ENCODE peak calls at places on chromosomes 16 and 17, in eight cellular contexts. One of them, this sample, is unnamed.

GRCh38 chr17:73841431-73842060 is 197.3 kb upstream of the SDK2 start:
- DNase-seq in heart left ventricle: no peak
- DNase-seq in transverse colon: peak
- DNase-seq in H54: no peak
- DNase-seq in body of pancreas: no peak
- DNase-seq in suprapubic skin: no peak
- DNase-seq in NB4: peak
- DNase-seq in uterus: no peak
- DNase-seq in this sample: no peak

GRCh38 chr17:50307654-50308053 is 33.4 kb downstream of the TMEM92 start:
- DNase-seq in heart left ventricle: no peak
- DNase-seq in transverse colon: no peak
- DNase-seq in H54: no peak
- DNase-seq in body of pancreas: peak
- DNase-seq in suprapubic skin: no peak
- DNase-seq in NB4: no peak
- DNase-seq in uterus: no peak
- DNase-seq in this sample: no peak

GRCh38 chr16:47574091-47575054 is 113.2 kb downstream of the PHKB start:
- DNase-seq in heart left ventricle: no peak
- DNase-seq in transverse colon: no peak
- DNase-seq in H54: no peak
- DNase-seq in body of pancreas: no peak
- DNase-seq in suprapubic skin: no peak
- DNase-seq in NB4: peak
- DNase-seq in uterus: no peak
- DNase-seq in this sample: no peak

GRCh38 chr17:43018008-43018853 is 4.0 kb downstream of the VAT1 start:
- DNase-seq in heart left ventricle: no peak
- DNase-seq in transverse colon: no peak
- DNase-seq in H54: no peak
- DNase-seq in body of pancreas: peak
- DNase-seq in suprapubic skin: no peak
- DNase-seq in NB4: peak
- DNase-seq in uterus: no peak
- DNase-seq in this sample: no peak

GRCh38 chr17:41786227-41787020 is at the start of gene JUP:
- DNase-seq in heart left ventricle: peak
- DNase-seq in transverse colon: peak
- DNase-seq in H54: peak
- DNase-seq in body of pancreas: peak
- DNase-seq in suprapubic skin: peak
- DNase-seq in NB4: peak
- DNase-seq in uterus: peak
- DNase-seq in this sample: peak

GRCh38 chr16:4737545-4737944 is 3.2 kb downstream of the DNAAF8 start:
- DNase-seq in heart left ventricle: no peak
- DNase-seq in transverse colon: no peak
- DNase-seq in H54: no peak
- DNase-seq in body of pancreas: no peak
- DNase-seq in suprapubic skin: no peak
- DNase-seq in NB4: no peak
- DNase-seq in uterus: no peak
- DNase-seq in this sample: no peak

GRCh38 chr16:50316102-50316847 is 49.9 kb downstream of the ADCY7 start:
- DNase-seq in heart left ventricle: no peak
- DNase-seq in transverse colon: no peak
- DNase-seq in H54: no peak
- DNase-seq in body of pancreas: no peak
- DNase-seq in suprapubic skin: no peak
- DNase-seq in NB4: no peak
- DNase-seq in uterus: no peak
- DNase-seq in this sample: no peak

GRCh38 chr17:52049051-52049450 is 109.5 kb downstream of the CA10 start:
- DNase-seq in heart left ventricle: no peak
- DNase-seq in transverse colon: no peak
- DNase-seq in H54: no peak
- DNase-seq in body of pancreas: no peak
- DNase-seq in suprapubic skin: no peak
- DNase-seq in NB4: no peak
- DNase-seq in uterus: no peak
- DNase-seq in this sample: no peak

GRCh38 chr17:80389011-80389995 is 25.7 kb upstream of the ENDOV start:
- DNase-seq in heart left ventricle: no peak
- DNase-seq in transverse colon: no peak
- DNase-seq in H54: no peak
- DNase-seq in body of pancreas: no peak
- DNase-seq in suprapubic skin: no peak
- DNase-seq in NB4: no peak
- DNase-seq in uterus: no peak
- DNase-seq in this sample: peak

GRCh38 chr17:41284043-41284442 is 8.5 kb downstream of the KRTAP9-7 start:
- DNase-seq in heart left ventricle: no peak
- DNase-seq in transverse colon: no peak
- DNase-seq in H54: no peak
- DNase-seq in body of pancreas: no peak
- DNase-seq in suprapubic skin: no peak
- DNase-seq in NB4: no peak
- DNase-seq in uterus: no peak
- DNase-seq in this sample: no peak

GRCh38 chr17:52136173-52136572 is 22.3 kb downstream of the CA10 start:
- DNase-seq in heart left ventricle: no peak
- DNase-seq in transverse colon: no peak
- DNase-seq in H54: no peak
- DNase-seq in body of pancreas: no peak
- DNase-seq in suprapubic skin: no peak
- DNase-seq in NB4: no peak
- DNase-seq in uterus: no peak
- DNase-seq in this sample: no peak

GRCh38 chr17:17073627-17074521 is 31.6 kb downstream of the MPRIP start:
- DNase-seq in heart left ventricle: peak
- DNase-seq in transverse colon: no peak
- DNase-seq in H54: no peak
- DNase-seq in body of pancreas: no peak
- DNase-seq in suprapubic skin: no peak
- DNase-seq in NB4: no peak
- DNase-seq in uterus: peak
- DNase-seq in this sample: no peak

GRCh38 chr17:13287226-13287625 is 269.4 kb upstream of the ELAC2 start:
- DNase-seq in heart left ventricle: no peak
- DNase-seq in transverse colon: no peak
- DNase-seq in H54: no peak
- DNase-seq in body of pancreas: no peak
- DNase-seq in suprapubic skin: no peak
- DNase-seq in NB4: no peak
- DNase-seq in uterus: no peak
- DNase-seq in this sample: no peak

GRCh38 chr17:35192708-35193107 is 1.5 kb downstream of the SLC35G3 start:
- DNase-seq in heart left ventricle: no peak
- DNase-seq in transverse colon: no peak
- DNase-seq in H54: no peak
- DNase-seq in body of pancreas: no peak
- DNase-seq in suprapubic skin: no peak
- DNase-seq in NB4: no peak
- DNase-seq in uterus: no peak
- DNase-seq in this sample: no peak

GRCh38 chr16:10558305-10558704 is 22.1 kb downstream of the EMP2 start:
- DNase-seq in heart left ventricle: no peak
- DNase-seq in transverse colon: no peak
- DNase-seq in H54: no peak
- DNase-seq in body of pancreas: no peak
- DNase-seq in suprapubic skin: no peak
- DNase-seq in NB4: no peak
- DNase-seq in uterus: no peak
- DNase-seq in this sample: no peak

GRCh38 chr17:42873321-42873720 is 22.3 kb downstream of the AOC3 start:
- DNase-seq in heart left ventricle: peak
- DNase-seq in transverse colon: no peak
- DNase-seq in H54: no peak
- DNase-seq in body of pancreas: no peak
- DNase-seq in suprapubic skin: no peak
- DNase-seq in NB4: no peak
- DNase-seq in uterus: no peak
- DNase-seq in this sample: no peak

GRCh38 chr16:11084484-11085024 is 140.2 kb downstream of the CLEC16A start:
- DNase-seq in heart left ventricle: no peak
- DNase-seq in transverse colon: no peak
- DNase-seq in H54: no peak
- DNase-seq in body of pancreas: no peak
- DNase-seq in suprapubic skin: no peak
- DNase-seq in NB4: no peak
- DNase-seq in uterus: peak
- DNase-seq in this sample: no peak

GRCh38 chr16:21663889-21664647 is at the start of gene OTOA:
- DNase-seq in heart left ventricle: no peak
- DNase-seq in transverse colon: peak
- DNase-seq in H54: no peak
- DNase-seq in body of pancreas: no peak
- DNase-seq in suprapubic skin: peak
- DNase-seq in NB4: no peak
- DNase-seq in uterus: no peak
- DNase-seq in this sample: no peak

GRCh38 chr17:12664894-12665262 is 812 bp upstream of the MYOCD start:
- DNase-seq in heart left ventricle: no peak
- DNase-seq in transverse colon: no peak
- DNase-seq in H54: no peak
- DNase-seq in body of pancreas: no peak
- DNase-seq in suprapubic skin: no peak
- DNase-seq in NB4: no peak
- DNase-seq in uterus: no peak
- DNase-seq in this sample: no peak

GRCh38 chr16:84369938-84370627 is 1.7 kb downstream of the ATP2C2 start:
- DNase-seq in heart left ventricle: no peak
- DNase-seq in transverse colon: peak
- DNase-seq in H54: no peak
- DNase-seq in body of pancreas: no peak
- DNase-seq in suprapubic skin: no peak
- DNase-seq in NB4: peak
- DNase-seq in uterus: no peak
- DNase-seq in this sample: no peak

GRCh38 chr16:30378236-30379164 is 3.9 kb downstream of the SEPTIN1 start:
- DNase-seq in heart left ventricle: peak
- DNase-seq in transverse colon: peak
- DNase-seq in H54: peak
- DNase-seq in body of pancreas: peak
- DNase-seq in suprapubic skin: peak
- DNase-seq in NB4: peak
- DNase-seq in uterus: peak
- DNase-seq in this sample: peak
- TF ChIP-seq POLR2A in heart left ventricle: peak
- TF ChIP-seq POLR2A in transverse colon: peak
- TF ChIP-seq POLR2A in H54: peak
- TF ChIP-seq POLR2A in body of pancreas: peak
- TF ChIP-seq POLR2A in suprapubic skin: peak
- TF ChIP-seq POLR2A in NB4: peak
- TF ChIP-seq POLR2A in uterus: peak
- TF ChIP-seq POLR2A in this sample: peak

GRCh38 chr16:88856828-88857727 is at the start of the genes GALNS and TRAPPC2L:
- DNase-seq in heart left ventricle: peak
- DNase-seq in transverse colon: peak
- DNase-seq in H54: peak
- DNase-seq in body of pancreas: peak
- DNase-seq in suprapubic skin: peak
- DNase-seq in NB4: peak
- DNase-seq in uterus: peak
- DNase-seq in this sample: peak
- TF ChIP-seq POLR2A in heart left ventricle: peak
- TF ChIP-seq POLR2A in transverse colon: peak
- TF ChIP-seq POLR2A in H54: peak
- TF ChIP-seq POLR2A in body of pancreas: peak
- TF ChIP-seq POLR2A in suprapubic skin: no peak
- TF ChIP-seq POLR2A in NB4: peak
- TF ChIP-seq POLR2A in uterus: peak
- TF ChIP-seq POLR2A in this sample: peak

GRCh38 chr17:7841622-7842379 is 7.8 kb downstream of the KDM6B start:
- DNase-seq in heart left ventricle: peak
- DNase-seq in transverse colon: peak
- DNase-seq in H54: peak
- DNase-seq in body of pancreas: peak
- DNase-seq in suprapubic skin: peak
- DNase-seq in NB4: peak
- DNase-seq in uterus: peak
- DNase-seq in this sample: peak
- TF ChIP-seq POLR2A in heart left ventricle: peak
- TF ChIP-seq POLR2A in transverse colon: peak
- TF ChIP-seq POLR2A in H54: peak
- TF ChIP-seq POLR2A in body of pancreas: peak
- TF ChIP-seq POLR2A in suprapubic skin: no peak
- TF ChIP-seq POLR2A in NB4: no peak
- TF ChIP-seq POLR2A in uterus: no peak
- TF ChIP-seq POLR2A in this sample: no peak

GRCh38 chr16:82031116-82032084 is 3.7 kb upstream of the HSD17B2 start:
- DNase-seq in heart left ventricle: no peak
- DNase-seq in transverse colon: no peak
- DNase-seq in H54: peak
- DNase-seq in body of pancreas: peak
- DNase-seq in suprapubic skin: no peak
- DNase-seq in NB4: peak
- DNase-seq in uterus: no peak
- DNase-seq in this sample: no peak

GRCh38 chr16:82034981-82035612 is at the start of gene HSD17B2:
- DNase-seq in heart left ventricle: no peak
- DNase-seq in transverse colon: peak
- DNase-seq in H54: no peak
- DNase-seq in body of pancreas: no peak
- DNase-seq in suprapubic skin: no peak
- DNase-seq in NB4: no peak
- DNase-seq in uterus: no peak
- DNase-seq in this sample: peak

GRCh38 chr16:82037251-82037650 is 2.2 kb downstream of the HSD17B2 start:
- DNase-seq in heart left ventricle: no peak
- DNase-seq in transverse colon: no peak
- DNase-seq in H54: no peak
- DNase-seq in body of pancreas: no peak
- DNase-seq in suprapubic skin: no peak
- DNase-seq in NB4: no peak
- DNase-seq in uterus: no peak
- DNase-seq in this sample: no peak

GRCh38 chr16:82033006-82033405 is 2.0 kb upstream of the HSD17B2 start:
- DNase-seq in heart left ventricle: no peak
- DNase-seq in transverse colon: peak
- DNase-seq in H54: no peak
- DNase-seq in body of pancreas: peak
- DNase-seq in suprapubic skin: no peak
- DNase-seq in NB4: no peak
- DNase-seq in uterus: no peak
- DNase-seq in this sample: no peak

DNA sequence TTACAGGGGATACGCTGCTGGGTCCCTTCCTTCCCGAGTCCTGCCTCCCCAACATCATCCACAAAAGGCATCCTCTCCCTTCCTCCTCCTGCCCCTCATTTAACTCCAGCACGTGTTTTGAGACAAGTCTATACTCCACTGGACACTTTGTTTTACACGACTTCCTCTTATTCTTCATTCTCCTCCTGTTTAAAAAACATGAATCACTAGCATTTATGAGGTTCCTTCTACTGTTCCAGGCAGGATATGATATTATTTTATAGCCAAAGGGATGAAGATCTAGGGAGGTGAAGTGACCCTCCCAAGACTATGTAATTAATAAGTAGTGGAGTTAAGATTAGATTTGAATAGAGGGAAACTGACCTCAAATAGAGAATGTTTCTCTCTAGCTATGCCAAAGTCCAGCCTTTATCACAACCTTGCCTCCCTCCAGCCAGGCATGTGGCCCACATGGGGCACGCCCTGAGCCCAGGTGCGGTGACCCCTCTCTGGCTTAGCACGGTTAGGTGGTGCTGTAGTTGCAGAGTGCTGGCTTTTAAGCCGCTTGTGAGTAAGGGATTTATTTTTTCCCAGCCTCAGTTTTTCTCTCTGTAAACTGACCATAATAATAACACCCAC is 1.3 kb upstream of the HSD17B2 start:
- DNase-seq in heart left ventricle: no peak
- DNase-seq in transverse colon: peak
- DNase-seq in H54: no peak
- DNase-seq in body of pancreas: no peak
- DNase-seq in suprapubic skin: no peak
- DNase-seq in NB4: peak
- DNase-seq in uterus: no peak
- DNase-seq in this sample: no peak
- TF ChIP-seq POLR2A in heart left ventricle: no peak
- TF ChIP-seq POLR2A in transverse colon: no peak
- TF ChIP-seq POLR2A in H54: no peak
- TF ChIP-seq POLR2A in body of pancreas: no peak
- TF ChIP-seq POLR2A in suprapubic skin: no peak
- TF ChIP-seq POLR2A in NB4: no peak
- TF ChIP-seq POLR2A in uterus: no peak
- TF ChIP-seq POLR2A in this sample: no peak

This sample was measured in Peyer's patch.